ENCODE peak calls at places on chromosomes 2 and 18, in four cellular contexts. L is activated CD4-positive, alpha-beta T cell treated with anti-CD3 and anti-CD28 coated beads for 48 hours; T is neural crest cell; H is SK-MEL-5. G is an unnamed sample.

GRCh38 chr2:108607706-108608301 is 73.5 kb downstream of the LIMS1 start:
- DNase-seq in L (peak), T (no peak), H (peak), G (peak)

GRCh38 chr2:219727771-219728429 is 100.5 kb downstream of the SLC4A3 start:
- DNase-seq in L (no peak), T (no peak), H (no peak), G (no peak)

GRCh38 chr2:55062754-55063153 is 12.5 kb upstream of the RTN4 start:
- DNase-seq in L (no peak), T (no peak), H (no peak), G (no peak)

GRCh38 chr2:172296267-172297046 is 130.9 kb upstream of the ITGA6 start:
- DNase-seq in L (no peak), T (no peak), H (no peak), G (no peak)

GRCh38 chr2:240466579-240467148 is 31.2 kb downstream of the GPC1 start:
- DNase-seq in L (peak), T (no peak), H (no peak), G (no peak)

GRCh38 chr2:205704101-205704741 is 21.9 kb downstream of the NRP2 start:
- DNase-seq in L (no peak), T (no peak), H (peak), G (no peak)

GRCh38 chr2:118668431-118669424 is 178.7 kb downstream of the EN1 start:
- DNase-seq in L (no peak), T (no peak), H (peak), G (peak)

GRCh38 chr18:48547456-48548403 is 8.9 kb downstream of the CTIF start:
- DNase-seq in L (no peak), T (no peak), H (peak), G (peak)

GRCh38 chr18:51098513-51098912 is 68.5 kb downstream of the SMAD4 start:
- DNase-seq in L (no peak), T (no peak), H (no peak), G (no peak)

GRCh38 chr2:202270487-202270886 is 4.9 kb downstream of the NOP58 start:
- DNase-seq in L (no peak), T (no peak), H (no peak), G (no peak)

GRCh38 chr2:239932881-239933735 is 92.0 kb downstream of the NDUFA10 start:
- DNase-seq in L (no peak), T (no peak), H (no peak), G (no peak)

GRCh38 chr2:10395893-10396292 is 52.2 kb downstream of the ODC1 start:
- DNase-seq in L (no peak), T (no peak), H (no peak), G (no peak)

GRCh38 chr18:44229693-44230108 is 451.0 kb upstream of the SETBP1 start:
- DNase-seq in L (no peak), T (no peak), H (no peak), G (no peak)

GRCh38 chr2:40281021-40281940 is 170.6 kb downstream of the SLC8A1 start:
- DNase-seq in L (no peak), T (no peak), H (peak), G (peak)

GRCh38 chr18:49725809-49726514 is 87.4 kb downstream of the ACAA2 start:
- DNase-seq in L (no peak), T (peak), H (peak), G (peak)

GRCh38 chr2:120368086-120368485 is 22.1 kb downstream of the INHBB start:
- DNase-seq in L (no peak), T (no peak), H (no peak), G (no peak)

GRCh38 chr2:105406221-105406620 is 7.4 kb upstream of the FHL2 start:
- DNase-seq in L (no peak), T (no peak), H (no peak), G (no peak)

GRCh38 chr2:129751409-129751808 is 228.1 kb upstream of the RAB6C start:
- DNase-seq in L (no peak), T (no peak), H (no peak), G (no peak)

GRCh38 chr2:31886700-31887099 is 124.1 kb downstream of the MEMO1 start:
- DNase-seq in L (no peak), T (no peak), H (peak), G (peak)

GRCh38 chr18:76056467-76057194 is 438.4 kb downstream of the ZNF516 start:
- DNase-seq in L (no peak), T (no peak), H (no peak), G (no peak)

GRCh38 chr18:24414349-24415003 is 12.0 kb upstream of the IMPACT start:
- DNase-seq in L (peak), T (no peak), H (no peak), G (no peak)

G was measured in ACHN.